ENCODE peak calls at places on chromosomes 11 and 22, in four cellular contexts. U, X, G and T are unnamed samples.
A peak's percentile ranks its signal among the peaks of the same experiment; 100 is the strongest.

GRCh38 chr11:44270403-44271192 is 39.3 kb downstream of the ALX4 start:
- DNase-seq in U (peak; percentile 72), X (no peak), G (no peak), T (no peak)

GRCh38 chr11:65169164-65169641 is 830 bp upstream of the SPDYC start:
- DNase-seq in U (peak; percentile 36), X (no peak), G (no peak), T (peak; percentile 88)

GRCh38 chr11:123448798-123449197 is 18.7 kb downstream of the GRAMD1B start:
- DNase-seq in U (no peak), X (no peak), G (no peak), T (no peak)

GRCh38 chr11:131880279-131880678 is 509.9 kb downstream of the NTM start:
- DNase-seq in U (no peak), X (no peak), G (no peak), T (no peak)

GRCh38 chr22:47386812-47387510 is 624.5 kb downstream of the TBC1D22A start:
- DNase-seq in U (no peak), X (no peak), G (no peak), T (no peak)

GRCh38 chr11:16895306-16895705 is 118.9 kb downstream of the PLEKHA7 start:
- DNase-seq in U (no peak), X (no peak), G (no peak), T (no peak)

GRCh38 chr11:112884012-112884767 is 77.0 kb upstream of the NCAM1 start:
- DNase-seq in U (no peak), X (no peak), G (no peak), T (no peak)

GRCh38 chr22:37331811-37332536 is 49.7 kb downstream of the CYTH4 start:
- DNase-seq in U (no peak), X (no peak), G (no peak), T (peak; percentile 52)

GRCh38 chr22:38844661-38845367 is 986 bp upstream of the NPTXR start:
- DNase-seq in U (no peak), X (no peak), G (no peak), T (no peak)

GRCh38 chr22:30286813-30287625 is 2.3 kb downstream of the CASTOR1 start:
- DNase-seq in U (peak; percentile 71), X (no peak), G (peak; percentile 45), T (peak; percentile 61)

GRCh38 chr22:49150801-49151221 is 676.9 kb downstream of the BRD1 start:
- DNase-seq in U (no peak), X (no peak), G (no peak), T (no peak)

GRCh38 chr11:45333506-45333971 is 47.4 kb upstream of the SYT13 start:
- DNase-seq in U (peak; percentile 84), X (no peak), G (peak; percentile 15), T (peak; percentile 49)

GRCh38 chr11:124278261-124278660 is 22.1 kb downstream of the OR8G5 start:
- DNase-seq in U (no peak), X (no peak), G (no peak), T (no peak)

GRCh38 chr11:88414981-88415391 is 77.5 kb upstream of the CTSC start:
- DNase-seq in U (no peak), X (no peak), G (no peak), T (peak; percentile 48)

GRCh38 chr22:38246046-38246658 is 26.7 kb downstream of the TMEM184B start:
- DNase-seq in U (no peak), X (no peak), G (no peak), T (no peak)

GRCh38 chr11:97754976-97755375 is 1265.8 kb upstream of the CNTN5 start:
- DNase-seq in U (no peak), X (no peak), G (no peak), T (no peak)

GRCh38 chr22:45628508-45628907 is 43.1 kb upstream of the ATXN10 start:
- DNase-seq in U (no peak), X (no peak), G (no peak), T (no peak)

GRCh38 chr22:35631597-35631996 is 14.5 kb upstream of the MB start:
- DNase-seq in U (peak; percentile 54), X (no peak), G (peak; percentile 60), T (peak; percentile 23)

GRCh38 chr11:89504270-89504669 is 13.1 kb upstream of the NOX4 start:
- DNase-seq in U (no peak), X (no peak), G (no peak), T (no peak)

GRCh38 chr11:132587716-132588115 is 944.6 kb downstream of the OPCML start:
- DNase-seq in U (no peak), X (no peak), G (no peak), T (no peak)

GRCh38 chr11:70573701-70574151 is 175.4 kb downstream of the CTTN start:
- DNase-seq in U (no peak), X (no peak), G (no peak), T (no peak)

GRCh38 chr11:34787348-34787747 is 128.8 kb downstream of the APIP start:
- DNase-seq in U (no peak), X (no peak), G (no peak), T (no peak)
- TF ChIP-seq EZH2 in U (no peak), X (no peak), G (no peak), T (no peak)

DNA sequence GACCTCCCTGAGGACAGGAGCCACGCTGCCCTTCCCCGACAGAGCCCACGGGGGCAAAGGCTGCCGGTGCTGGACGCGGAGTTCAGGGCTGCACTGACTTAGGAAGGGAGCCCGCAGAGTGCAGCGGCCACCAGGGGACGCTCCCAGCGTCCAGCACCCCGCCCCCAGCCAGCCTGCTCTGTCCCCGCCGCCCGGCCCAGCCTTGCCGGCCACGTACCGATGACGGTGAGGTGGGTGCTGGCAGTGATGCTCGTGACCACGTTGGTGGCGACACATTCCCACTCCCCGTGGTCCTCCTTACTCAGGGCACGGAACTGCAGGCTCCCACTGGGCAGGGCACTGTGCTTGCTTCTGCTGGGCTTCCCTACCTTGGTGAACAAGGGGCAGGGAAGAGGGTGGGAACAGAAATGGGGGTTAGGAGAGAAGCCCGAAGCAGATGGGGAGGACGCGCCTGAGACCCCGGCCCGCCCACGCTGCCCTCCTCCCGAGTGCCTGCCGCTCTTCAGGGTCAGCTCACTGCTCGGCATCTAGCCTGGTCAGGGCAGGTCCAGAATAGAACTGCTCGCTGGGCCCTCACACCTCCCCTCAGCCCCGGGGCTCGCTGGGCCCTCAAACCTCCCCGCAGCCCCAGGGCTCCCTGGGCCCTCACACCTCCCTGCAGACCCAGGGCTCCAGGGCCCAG is 25.9 kb downstream of the IGSF9B start:
- DNase-seq in U (peak; percentile 77), X (no peak), G (peak; percentile 12), T (no peak)
- TF ChIP-seq MYC in U (no peak), X (no peak), G (no peak), T (no peak)

DNA sequence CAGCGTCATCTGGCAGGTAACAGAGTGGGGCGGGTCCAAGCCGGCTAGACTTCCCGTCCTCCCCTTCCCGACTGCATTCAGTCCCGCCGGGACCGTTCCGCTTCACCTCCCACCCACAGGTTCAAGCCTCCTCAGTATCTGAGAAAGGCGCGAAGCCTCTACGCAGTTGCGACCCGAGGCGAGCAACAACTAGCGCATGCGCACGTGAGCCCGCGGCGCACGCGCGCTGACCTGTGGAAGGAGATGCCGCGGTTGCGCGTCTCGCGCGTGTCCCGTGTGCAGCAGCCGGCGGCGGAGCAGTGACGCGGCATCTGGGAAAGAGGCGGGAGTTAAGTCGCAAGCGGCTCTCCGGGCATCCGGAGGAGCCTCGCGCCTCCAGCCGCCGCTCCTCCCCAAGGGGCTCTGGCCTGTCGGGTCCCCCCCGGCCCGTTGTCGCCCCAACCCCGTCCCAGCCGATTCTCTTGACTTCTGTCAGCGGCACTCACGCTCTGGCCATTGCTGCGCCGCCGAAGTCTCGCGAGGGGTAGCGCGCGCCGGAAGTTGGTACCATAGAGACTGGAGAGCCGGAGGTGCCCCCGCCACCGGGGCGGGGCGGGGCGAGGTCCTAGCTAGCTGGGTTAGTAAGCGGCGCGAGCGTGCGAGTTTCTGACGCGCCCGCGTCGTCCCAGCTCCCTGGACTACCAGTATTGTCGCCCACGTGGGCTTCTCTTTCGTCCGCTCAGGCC is at the start of gene THAP7:
- DNase-seq in U (peak; percentile 100), X (peak; percentile 91), G (peak; percentile 90), T (peak; percentile 95)
- TF ChIP-seq EZH2 in U (no peak), X (no peak), G (no peak), T (no peak)

DNA sequence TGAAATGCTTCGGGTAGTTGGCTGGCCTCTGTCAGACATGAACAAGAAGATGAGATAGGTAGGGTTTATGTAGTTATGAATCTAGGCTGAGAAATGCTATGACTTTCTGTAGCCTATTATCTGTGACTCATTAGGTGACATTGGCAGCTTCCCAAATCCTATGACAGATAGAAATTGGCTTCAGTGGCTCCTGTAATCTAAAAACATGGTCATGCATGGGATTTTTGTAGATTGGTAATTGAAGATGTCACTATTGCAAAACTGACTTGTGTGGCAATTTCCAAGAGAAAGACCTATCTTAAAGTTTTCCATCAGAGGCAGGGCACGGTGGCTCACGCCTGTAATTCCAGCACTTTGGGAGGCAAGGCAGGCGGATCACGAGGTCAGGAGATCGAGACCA is 29.4 kb upstream of the GRIK4 start:
- DNase-seq in U (no peak), X (no peak), G (peak; percentile 12), T (no peak)
- TF ChIP-seq MYC in U (no peak), X (no peak), G (no peak), T (no peak)

DNA sequence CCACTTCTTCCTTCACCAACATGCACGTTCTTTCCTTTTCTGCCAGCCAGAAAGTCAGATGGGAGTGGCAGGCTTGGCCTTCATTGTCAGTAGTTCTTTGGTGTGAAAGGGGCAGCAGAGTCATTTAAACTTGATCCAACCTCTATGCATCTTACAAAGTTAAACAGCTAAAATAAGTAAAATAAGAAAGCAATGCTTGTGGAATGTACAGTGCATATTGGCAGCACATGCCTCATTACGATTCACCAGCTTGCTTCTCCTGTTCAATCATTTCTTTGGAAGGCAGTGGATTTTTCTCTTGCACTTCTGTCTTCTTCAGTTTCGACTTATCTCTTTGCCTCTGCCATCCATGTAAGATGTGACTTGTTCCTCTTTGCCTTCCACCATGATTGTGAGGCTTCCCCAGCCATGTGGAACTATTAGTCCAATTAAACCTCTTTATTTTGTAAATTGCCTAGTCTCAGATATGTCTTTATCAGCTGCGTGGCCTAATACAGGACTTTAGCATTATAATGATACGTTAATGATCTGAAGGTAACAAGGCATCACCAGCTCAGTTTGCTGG is 14.8 kb downstream of the LGALS12 start:
- DNase-seq in U (no peak), X (no peak), G (no peak), T (no peak)
- TF ChIP-seq EZH2 in U (no peak), X (no peak), G (no peak), T (no peak)

GRCh38 chr11:110174645-110175310 is 81.6 kb downstream of the ZC3H12C start:
- DNase-seq in U (no peak), X (no peak), G (no peak), T (no peak)

GRCh38 chr11:110173775-110174644 is 80.8 kb downstream of the ZC3H12C start:
- DNase-seq in U (peak; percentile 72), X (peak; percentile 23), G (peak; percentile 67), T (peak; percentile 77)

GRCh38 chr11:110176366-110177056 is 83.3 kb downstream of the ZC3H12C start:
- DNase-seq in U (no peak), X (no peak), G (no peak), T (no peak)

GRCh38 chr11:110179064-110179463 is 85.9 kb downstream of the ZC3H12C start:
- DNase-seq in U (no peak), X (no peak), G (no peak), T (no peak)

GRCh38 chr11:110177057-110177397 is 83.8 kb downstream of the ZC3H12C start:
- DNase-seq in U (no peak), X (no peak), G (no peak), T (no peak)
- TF ChIP-seq MYC in U (no peak), X (no peak), G (no peak), T (no peak)